ENCODE peak calls at places on chromosomes 4 and X, in seven cellular contexts. L is thoracic aorta, G is uterus, H is ovary, D is suprapubic skin, T is left ventricle myocardium inferior, C is BE2C. A is an unnamed sample. For H3K27me3, the result is how much of the 10 kb centered on the place peaks cover.

GRCh38 chrX:86148024-86148511 is at the start of gene DACH2:
- DNase-seq in L (peak), G (peak), H (peak), D (peak), T (peak), C (peak), A (peak)

GRCh38 chr4:57342406-57342805 is 232.2 kb upstream of the IGFBP7 start:
- DNase-seq in L (no peak), G (no peak), H (no peak), D (no peak), T (no peak), C (no peak), A (no peak)

GRCh38 chrX:96183843-96184242 is 500.8 kb upstream of the DIAPH2 start:
- DNase-seq in L (no peak), G (no peak), H (no peak), D (no peak), T (no peak), C (no peak), A (no peak)

GRCh38 chr4:30767147-30767546 is 47.0 kb downstream of the PCDH7 start:
- DNase-seq in L (no peak), G (no peak), H (no peak), D (no peak), T (no peak), C (no peak), A (no peak)

GRCh38 chr4:51894246-51894645 is 51.3 kb downstream of the DCUN1D4 start:
- DNase-seq in L (no peak), G (no peak), H (no peak), D (no peak), T (no peak), C (no peak), A (no peak)

GRCh38 chrX:45842916-45843315 is 642.2 kb upstream of the DIPK2B start:
- DNase-seq in L (no peak), G (no peak), H (no peak), D (no peak), T (no peak), C (no peak), A (no peak)

GRCh38 chr4:121216438-121216837 is 52.3 kb upstream of the TNIP3 start:
- DNase-seq in L (no peak), G (no peak), H (no peak), D (no peak), T (no peak), C (no peak), A (no peak)

GRCh38 chr4:113699772-113700171 is 61.8 kb downstream of the CAMK2D start:
- DNase-seq in L (no peak), G (no peak), H (no peak), D (no peak), T (no peak), C (no peak), A (no peak)

GRCh38 chr4:14566518-14566917 is 435.8 kb upstream of the CPEB2 start:
- DNase-seq in L (no peak), G (no peak), H (no peak), D (no peak), T (no peak), C (no peak), A (no peak)

GRCh38 chr4:148749403-148749802 is 307.2 kb upstream of the NR3C2 start:
- DNase-seq in L (no peak), G (no peak), H (no peak), D (no peak), T (no peak), C (no peak), A (no peak)

GRCh38 chr4:5365071-5366008 is 314.1 kb downstream of the STK32B start:
- DNase-seq in L (no peak), G (no peak), H (no peak), D (peak), T (no peak), C (no peak), A (no peak)

GRCh38 chrX:112058766-112059165 is 23.8 kb downstream of the TRPC5 start:
- DNase-seq in L (no peak), G (no peak), H (no peak), D (no peak), T (no peak), C (no peak), A (no peak)

GRCh38 chr4:2283199-2283711 is 21.3 kb upstream of the MXD4 start:
- DNase-seq in L (no peak), G (no peak), H (no peak), D (no peak), T (no peak), C (no peak), A (no peak)

GRCh38 chr4:42616576-42616975 is 40.3 kb downstream of the ATP8A1 start:
- DNase-seq in L (no peak), G (no peak), H (no peak), D (no peak), T (no peak), C (no peak), A (no peak)

GRCh38 chrX:84318661-84319060 is 130.7 kb upstream of the RPS6KA6 start:
- DNase-seq in L (no peak), G (no peak), H (no peak), D (no peak), T (no peak), C (no peak), A (no peak)

GRCh38 chrX:115337735-115338134 is 48.2 kb downstream of the LUZP4 start:
- DNase-seq in L (no peak), G (peak), H (no peak), D (no peak), T (no peak), C (no peak), A (no peak)

GRCh38 chr4:152434011-152434410 is 101.9 kb downstream of the FBXW7 start:
- DNase-seq in L (no peak), G (no peak), H (no peak), D (no peak), T (no peak), C (no peak), A (no peak)

GRCh38 chr4:152431287-152431686 is 104.6 kb downstream of the FBXW7 start:
- DNase-seq in L (no peak), G (no peak), H (no peak), D (no peak), T (no peak), C (no peak), A (no peak)

GRCh38 chr4:152431784-152432183 is 104.1 kb downstream of the FBXW7 start:
- DNase-seq in L (no peak), G (no peak), H (no peak), D (no peak), T (no peak), C (no peak), A (no peak)

GRCh38 chr4:152437561-152437960 is 98.3 kb downstream of the FBXW7 start:
- DNase-seq in L (no peak), G (no peak), H (no peak), D (no peak), T (no peak), C (no peak), A (no peak)

GRCh38 chr4:152436384-152436783 is 99.5 kb downstream of the FBXW7 start:
- DNase-seq in L (no peak), G (no peak), H (no peak), D (no peak), T (no peak), C (no peak), A (no peak)
- TF ChIP-seq CTCF in L (no peak), G (no peak), H (no peak), D (no peak), T (no peak), C (peak), A (peak)

DNA sequence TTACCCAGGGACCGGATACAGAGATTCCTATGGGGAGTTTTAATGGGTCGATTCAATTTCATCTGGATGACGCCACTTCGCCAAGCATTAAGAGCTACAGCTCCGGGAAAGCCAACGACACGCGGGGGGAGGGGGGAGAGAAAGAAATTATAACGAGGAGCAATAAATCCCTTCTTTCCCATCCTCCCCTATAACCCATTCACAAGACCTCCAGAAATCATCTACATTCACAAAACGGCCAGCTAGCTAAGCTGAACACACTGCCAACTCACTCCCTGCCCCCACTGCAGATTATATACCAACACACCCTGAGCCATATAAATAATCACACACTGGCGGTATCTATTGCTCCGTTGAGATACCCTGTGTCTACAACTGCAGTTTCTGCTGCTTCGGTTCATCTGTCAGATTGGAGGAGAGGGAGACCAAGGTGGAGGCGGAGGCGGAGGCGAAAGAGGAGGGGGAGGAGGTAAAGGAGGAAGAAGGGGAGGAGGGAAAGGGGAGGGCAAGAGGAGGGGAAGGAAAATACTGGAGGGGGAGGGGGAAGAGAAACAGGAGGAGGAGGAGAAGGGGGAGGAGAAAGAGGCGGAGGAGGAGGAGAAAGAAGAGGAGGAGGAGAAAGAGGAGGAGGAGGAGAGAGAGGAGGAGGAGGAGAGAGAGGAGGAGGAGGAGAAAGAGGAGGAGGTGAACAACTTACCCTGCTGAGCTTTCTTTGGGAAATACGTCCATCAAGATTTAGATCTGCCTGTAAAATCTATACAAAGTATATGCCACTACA is 113.9 kb upstream of the VAMP7 start:
- DNase-seq in L (peak), G (peak), H (peak), D (peak), T (peak), C (no peak), A (no peak)
- H3K4me3 ChIP-seq in L (peak), G (peak), H (peak), D (peak), T (peak), C (peak), A (peak)

GRCh38 chrX:94123062-94123461 is 449.1 kb downstream of the FAM133A start:
- DNase-seq in L (no peak), G (no peak), H (no peak), D (no peak), T (no peak), C (no peak), A (no peak)

GRCh38 chrX:94121799-94122198 is 447.8 kb downstream of the FAM133A start:
- DNase-seq in L (no peak), G (no peak), H (no peak), D (no peak), T (no peak), C (no peak), A (no peak)
- H3K27me3 ChIP-seq in L (under half), G (under half), H (under half), D (under half), T (under half), C (under half), A (under half)

DNA sequence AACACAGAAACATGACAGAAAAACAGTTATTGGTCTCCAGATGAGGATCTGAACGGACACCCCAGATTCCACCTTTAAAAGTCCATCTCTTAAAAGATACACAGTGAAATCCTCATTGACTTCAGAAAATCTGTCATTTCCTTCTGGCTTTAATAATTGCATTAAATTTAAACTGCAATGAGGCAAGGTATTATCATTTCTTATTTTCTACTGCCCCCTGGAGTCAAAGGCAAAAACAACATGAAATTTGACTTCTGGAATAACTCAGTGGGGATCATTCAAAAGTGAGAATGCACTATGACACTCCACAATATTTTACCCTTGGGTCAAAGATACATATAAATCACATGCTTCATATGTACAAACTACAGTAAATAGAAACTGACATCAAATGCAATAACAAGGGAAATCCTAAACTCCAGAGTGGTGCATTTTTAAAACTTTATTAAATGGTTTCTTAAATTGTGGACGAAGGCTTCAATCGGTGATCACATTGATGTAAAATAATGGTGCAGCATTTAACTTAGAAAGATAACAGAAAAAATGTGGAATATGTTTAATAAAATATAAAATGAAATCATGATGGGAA is 56.4 kb upstream of the SPANXN1 start:
- DNase-seq in L (no peak), G (no peak), H (no peak), D (no peak), T (no peak), C (no peak), A (no peak)
- TF ChIP-seq CTCF in L (no peak), G (no peak), H (no peak), D (no peak), T (peak), C (no peak), A (peak)

GRCh38 chrX:124393659-124394058 is 47.3 kb downstream of the SH2D1A start:
- DNase-seq in L (no peak), G (no peak), H (no peak), D (no peak), T (no peak), C (no peak), A (no peak)
- H3K4me3 ChIP-seq in L (no peak), G (no peak), H (no peak), D (no peak), T (no peak), C (no peak), A (no peak)

GRCh38 chrX:50072110-50072509 is 128.7 kb downstream of the AKAP4 start:
- DNase-seq in L (no peak), G (no peak), H (no peak), D (no peak), T (no peak), C (no peak), A (no peak)
- H3K27me3 ChIP-seq in L (under half), G (under half), H (under half), D (under half), T (under half), C (under half), A (under half)

DNA sequence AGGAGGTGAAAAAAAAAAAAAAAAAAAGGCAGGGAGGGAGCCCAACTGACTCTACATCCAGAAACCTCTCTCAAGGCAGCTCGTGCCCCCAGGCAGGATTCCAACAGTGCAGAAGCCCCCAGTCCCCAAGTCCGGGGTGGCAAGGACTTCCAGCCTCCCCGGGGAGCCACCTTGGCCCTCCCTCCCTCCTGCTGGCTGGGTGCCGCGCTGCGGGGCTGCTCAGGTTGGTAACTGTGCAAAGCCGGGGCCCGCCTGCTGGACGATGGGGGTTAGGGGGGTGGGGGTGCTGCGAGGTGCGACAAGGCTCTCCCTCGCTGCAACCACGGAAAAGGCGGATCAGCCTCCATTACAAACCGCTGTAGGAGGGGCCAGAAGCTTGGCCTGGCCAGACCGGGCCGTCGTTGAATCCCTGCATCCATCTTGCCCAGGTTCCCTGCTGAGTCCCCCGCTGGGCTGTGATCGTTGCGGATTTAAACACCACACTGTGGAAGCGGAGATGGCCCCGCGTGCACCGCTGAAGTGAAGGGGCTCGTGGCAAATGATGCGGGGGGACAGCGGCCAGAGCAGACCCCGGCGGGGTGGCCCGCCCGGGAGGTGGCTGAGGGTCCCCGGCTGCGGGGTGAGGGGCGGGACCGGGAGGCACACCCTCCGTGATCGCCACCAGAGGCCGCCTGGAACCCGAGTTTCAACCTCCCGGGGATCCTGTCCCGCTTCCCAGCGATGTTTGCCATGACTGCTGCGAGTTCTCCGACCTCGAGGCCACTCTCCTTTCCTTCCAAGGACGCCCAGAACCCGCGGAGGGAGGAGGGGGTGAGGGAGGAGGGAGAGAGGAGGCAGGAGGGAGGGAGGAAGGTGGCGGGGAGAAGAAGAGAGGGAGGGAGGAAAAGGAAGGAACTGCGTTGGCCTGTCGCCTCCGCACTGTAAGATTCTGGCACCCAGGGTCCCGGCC is 58.0 kb upstream of the DDX3X start:
- DNase-seq in L (no peak), G (peak), H (peak), D (peak), T (peak), C (peak), A (peak)
- TF ChIP-seq CTCF in L (no peak), G (peak), H (no peak), D (no peak), T (peak), C (peak), A (peak)

DNA sequence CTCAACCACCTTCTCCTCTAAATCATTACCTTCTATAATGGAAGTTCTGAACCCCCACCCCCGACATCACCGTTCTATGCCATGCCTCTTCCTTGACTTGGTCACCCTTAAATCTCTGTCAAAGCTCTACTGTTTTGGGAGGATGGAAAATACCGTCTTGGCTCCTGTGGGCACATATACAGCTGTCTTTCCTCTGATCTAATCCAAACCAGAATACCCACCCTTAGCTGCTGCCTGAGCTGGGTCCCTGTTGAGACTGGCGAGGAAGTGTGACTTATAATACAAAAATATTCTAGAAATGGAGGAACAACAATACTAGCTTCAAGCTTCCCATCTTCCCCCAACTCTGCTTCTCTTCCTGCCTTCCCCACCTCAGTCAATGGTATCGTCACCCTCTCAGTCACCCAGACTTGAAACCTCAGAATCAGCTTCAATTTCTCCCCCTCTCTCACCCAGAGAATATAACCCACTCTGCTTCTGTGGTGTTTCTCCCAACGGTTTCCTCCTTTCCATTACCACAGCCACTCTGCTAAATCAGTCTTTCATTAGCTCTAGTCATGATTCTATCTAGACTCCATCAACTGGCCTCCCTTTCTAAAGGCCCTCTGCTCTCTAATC is 583 bp upstream of the IL2RG start:
- DNase-seq in L (no peak), G (no peak), H (no peak), D (no peak), T (no peak), C (no peak), A (no peak)
- H3K4me3 ChIP-seq in L (peak), G (no peak), H (no peak), D (peak), T (no peak), C (no peak), A (peak)

GRCh38 chr4:81508786-81509574 is 37.3 kb upstream of the RASGEF1B start:
- DNase-seq in L (no peak), G (no peak), H (no peak), D (no peak), T (no peak), C (no peak), A (peak)

GRCh38 chr4:81504685-81505598 is 33.2 kb upstream of the RASGEF1B start:
- DNase-seq in L (no peak), G (peak), H (no peak), D (peak), T (peak), C (no peak), A (peak)

GRCh38 chr4:81509822-81510221 is 38.1 kb upstream of the RASGEF1B start:
- DNase-seq in L (no peak), G (no peak), H (no peak), D (no peak), T (no peak), C (no peak), A (no peak)

GRCh38 chr4:81507530-81507929 is 35.8 kb upstream of the RASGEF1B start:
- DNase-seq in L (no peak), G (no peak), H (no peak), D (no peak), T (no peak), C (no peak), A (no peak)

DNA sequence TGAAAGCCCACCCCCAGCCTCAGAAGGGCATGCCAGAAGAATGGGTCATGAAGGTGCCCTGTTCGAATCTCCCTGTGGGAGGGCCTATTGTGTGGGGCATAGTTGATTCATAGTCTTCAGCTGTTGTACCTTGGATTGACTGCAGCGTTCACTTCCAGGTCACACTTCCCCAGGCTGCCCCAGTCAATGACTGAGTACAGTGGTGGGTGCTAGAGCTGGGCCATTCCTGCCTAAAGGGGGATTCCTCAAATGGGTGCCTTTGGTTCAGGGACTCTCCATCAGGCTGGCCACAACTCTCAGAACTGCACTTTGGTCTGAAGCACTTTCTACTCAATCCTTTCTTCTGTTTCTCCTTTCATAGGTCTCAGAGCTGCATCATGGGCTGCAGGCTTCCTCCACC is 35.0 kb upstream of the RASGEF1B start:
- DNase-seq in L (no peak), G (no peak), H (no peak), D (no peak), T (no peak), C (no peak), A (peak)
- H3K27me3 ChIP-seq in L (under half), G (under half), H (under half), D (under half), T (under half), C (under half), A (under half)